ENCODE peak calls at places on chromosome 1, in seven cellular contexts. One of them, this sample, is unnamed.

GRCh38 chr1:233704882-233705723 is 91.2 kb downstream of the KCNK1 start:
- DNase-seq in neuronal stem cell: no peak
- DNase-seq in H9: no peak
- DNase-seq in mesenchymal stem cell: no peak
- DNase-seq in IMR-90: no peak
- DNase-seq in trophoblast cell: no peak
- DNase-seq in H1: no peak
- DNase-seq in this sample: no peak

GRCh38 chr1:205576805-205577761 is 54.7 kb downstream of the ELK4 start:
- DNase-seq in neuronal stem cell: no peak
- DNase-seq in H9: peak; percentile 27
- DNase-seq in mesenchymal stem cell: no peak
- DNase-seq in IMR-90: no peak
- DNase-seq in trophoblast cell: no peak
- DNase-seq in H1: no peak
- DNase-seq in this sample: no peak

GRCh38 chr1:207495816-207496792 is at the start of gene CR1:
- DNase-seq in neuronal stem cell: peak; percentile 31
- DNase-seq in H9: peak; percentile 51
- DNase-seq in mesenchymal stem cell: no peak
- DNase-seq in IMR-90: no peak
- DNase-seq in trophoblast cell: no peak
- DNase-seq in H1: peak; percentile 68
- DNase-seq in this sample: peak; percentile 28

GRCh38 chr1:93977546-93977945 is 68.3 kb upstream of the GCLM start:
- DNase-seq in neuronal stem cell: no peak
- DNase-seq in H9: no peak
- DNase-seq in mesenchymal stem cell: no peak
- DNase-seq in IMR-90: peak; percentile 78
- DNase-seq in trophoblast cell: no peak
- DNase-seq in H1: no peak
- DNase-seq in this sample: no peak

GRCh38 chr1:71666609-71667008 is 585.8 kb upstream of the ZRANB2 start:
- DNase-seq in neuronal stem cell: no peak
- DNase-seq in H9: no peak
- DNase-seq in mesenchymal stem cell: no peak
- DNase-seq in IMR-90: peak; percentile 58
- DNase-seq in trophoblast cell: no peak
- DNase-seq in H1: no peak
- DNase-seq in this sample: no peak

GRCh38 chr1:56068908-56069307 is 510.5 kb downstream of the PLPP3 start:
- DNase-seq in neuronal stem cell: no peak
- DNase-seq in H9: no peak
- DNase-seq in mesenchymal stem cell: no peak
- DNase-seq in IMR-90: peak; percentile 68
- DNase-seq in trophoblast cell: no peak
- DNase-seq in H1: no peak
- DNase-seq in this sample: no peak

GRCh38 chr1:22330092-22330762 is 121.4 kb upstream of the ZBTB40 start:
- DNase-seq in neuronal stem cell: no peak
- DNase-seq in H9: peak; percentile 14
- DNase-seq in mesenchymal stem cell: no peak
- DNase-seq in IMR-90: no peak
- DNase-seq in trophoblast cell: no peak
- DNase-seq in H1: no peak
- DNase-seq in this sample: no peak

GRCh38 chr1:8822383-8823294 is 5.2 kb upstream of the RERE start:
- DNase-seq in neuronal stem cell: no peak
- DNase-seq in H9: no peak
- DNase-seq in mesenchymal stem cell: peak; percentile 96
- DNase-seq in IMR-90: peak; percentile 89
- DNase-seq in trophoblast cell: no peak
- DNase-seq in H1: no peak
- DNase-seq in this sample: peak; percentile 49

GRCh38 chr1:245181123-245181522 is 26.3 kb downstream of the KIF26B start:
- DNase-seq in neuronal stem cell: no peak
- DNase-seq in H9: no peak
- DNase-seq in mesenchymal stem cell: no peak
- DNase-seq in IMR-90: no peak
- DNase-seq in trophoblast cell: no peak
- DNase-seq in H1: no peak
- DNase-seq in this sample: no peak

GRCh38 chr1:61680500-61680899 is 44.4 kb downstream of the TM2D1 start:
- DNase-seq in neuronal stem cell: no peak
- DNase-seq in H9: no peak
- DNase-seq in mesenchymal stem cell: no peak
- DNase-seq in IMR-90: no peak
- DNase-seq in trophoblast cell: no peak
- DNase-seq in H1: no peak
- DNase-seq in this sample: no peak

GRCh38 chr1:151837841-151838490 is 1.7 kb downstream of the C2CD4D start:
- DNase-seq in neuronal stem cell: no peak
- DNase-seq in H9: no peak
- DNase-seq in mesenchymal stem cell: peak; percentile 11
- DNase-seq in IMR-90: peak; percentile 10
- DNase-seq in trophoblast cell: no peak
- DNase-seq in H1: no peak
- DNase-seq in this sample: peak; percentile 29

GRCh38 chr1:221698579-221699349 is 43.1 kb downstream of the DUSP10 start:
- DNase-seq in neuronal stem cell: no peak
- DNase-seq in H9: no peak
- DNase-seq in mesenchymal stem cell: no peak
- DNase-seq in IMR-90: no peak
- DNase-seq in trophoblast cell: no peak
- DNase-seq in H1: no peak
- DNase-seq in this sample: no peak

GRCh38 chr1:222911866-222912265 is 97.0 kb downstream of the DISP1 start:
- DNase-seq in neuronal stem cell: no peak
- DNase-seq in H9: no peak
- DNase-seq in mesenchymal stem cell: peak; percentile 33
- DNase-seq in IMR-90: peak; percentile 68
- DNase-seq in trophoblast cell: peak; percentile 14
- DNase-seq in H1: no peak
- DNase-seq in this sample: no peak

GRCh38 chr1:235024045-235024439 is 104.6 kb downstream of the TOMM20 start:
- DNase-seq in neuronal stem cell: no peak
- DNase-seq in H9: no peak
- DNase-seq in mesenchymal stem cell: no peak
- DNase-seq in IMR-90: no peak
- DNase-seq in trophoblast cell: no peak
- DNase-seq in H1: no peak
- DNase-seq in this sample: no peak

GRCh38 chr1:174998569-174999215 is 1.1 kb upstream of the CACYBP start:
- DNase-seq in neuronal stem cell: peak; percentile 59
- DNase-seq in H9: peak; percentile 46
- DNase-seq in mesenchymal stem cell: peak; percentile 64
- DNase-seq in IMR-90: peak; percentile 36
- DNase-seq in trophoblast cell: peak; percentile 53
- DNase-seq in H1: no peak
- DNase-seq in this sample: peak; percentile 75

GRCh38 chr1:65189716-65190115 is 41.7 kb downstream of the AK4 start:
- DNase-seq in neuronal stem cell: no peak
- DNase-seq in H9: no peak
- DNase-seq in mesenchymal stem cell: peak; percentile 27
- DNase-seq in IMR-90: peak; percentile 44
- DNase-seq in trophoblast cell: no peak
- DNase-seq in H1: no peak
- DNase-seq in this sample: no peak

GRCh38 chr1:5980314-5981008 is 11.8 kb downstream of the NPHP4 start:
- DNase-seq in neuronal stem cell: peak; percentile 51
- DNase-seq in H9: peak; percentile 95
- DNase-seq in mesenchymal stem cell: peak; percentile 69
- DNase-seq in IMR-90: peak; percentile 34
- DNase-seq in trophoblast cell: no peak
- DNase-seq in H1: peak; percentile 87
- DNase-seq in this sample: peak; percentile 97

GRCh38 chr1:47846981-47847380 is 150.2 kb downstream of the TRABD2B start:
- DNase-seq in neuronal stem cell: no peak
- DNase-seq in H9: no peak
- DNase-seq in mesenchymal stem cell: no peak
- DNase-seq in IMR-90: no peak
- DNase-seq in trophoblast cell: no peak
- DNase-seq in H1: no peak
- DNase-seq in this sample: no peak
- H3K79me1 ChIP-seq in neuronal stem cell: no peaks in the 10 kb centered on the region
- H3K79me1 ChIP-seq in H9: no peaks in the 10 kb centered on the region
- H3K79me1 ChIP-seq in mesenchymal stem cell: no peaks in the 10 kb centered on the region
- H3K79me1 ChIP-seq in IMR-90: no peaks in the 10 kb centered on the region
- H3K79me1 ChIP-seq in trophoblast cell: no peaks in the 10 kb centered on the region
- H3K79me1 ChIP-seq in H1: no peaks in the 10 kb centered on the region
- H3K79me1 ChIP-seq in this sample: no peaks in the 10 kb centered on the region

GRCh38 chr1:38696371-38696770 is 163.2 kb downstream of the RRAGC start:
- DNase-seq in neuronal stem cell: no peak
- DNase-seq in H9: no peak
- DNase-seq in mesenchymal stem cell: no peak
- DNase-seq in IMR-90: no peak
- DNase-seq in trophoblast cell: no peak
- DNase-seq in H1: no peak
- DNase-seq in this sample: no peak

GRCh38 chr1:38690790-38691189 is 168.8 kb downstream of the RRAGC start:
- DNase-seq in neuronal stem cell: no peak
- DNase-seq in H9: no peak
- DNase-seq in mesenchymal stem cell: peak; percentile 26
- DNase-seq in IMR-90: peak; percentile 6
- DNase-seq in trophoblast cell: no peak
- DNase-seq in H1: no peak
- DNase-seq in this sample: no peak

GRCh38 chr1:38693031-38693430 is 166.5 kb downstream of the RRAGC start:
- DNase-seq in neuronal stem cell: no peak
- DNase-seq in H9: no peak
- DNase-seq in mesenchymal stem cell: no peak
- DNase-seq in IMR-90: no peak
- DNase-seq in trophoblast cell: no peak
- DNase-seq in H1: no peak
- DNase-seq in this sample: no peak

GRCh38 chr1:38697387-38697786 is 162.2 kb downstream of the RRAGC start:
- DNase-seq in neuronal stem cell: no peak
- DNase-seq in H9: no peak
- DNase-seq in mesenchymal stem cell: no peak
- DNase-seq in IMR-90: no peak
- DNase-seq in trophoblast cell: no peak
- DNase-seq in H1: no peak
- DNase-seq in this sample: no peak

DNA sequence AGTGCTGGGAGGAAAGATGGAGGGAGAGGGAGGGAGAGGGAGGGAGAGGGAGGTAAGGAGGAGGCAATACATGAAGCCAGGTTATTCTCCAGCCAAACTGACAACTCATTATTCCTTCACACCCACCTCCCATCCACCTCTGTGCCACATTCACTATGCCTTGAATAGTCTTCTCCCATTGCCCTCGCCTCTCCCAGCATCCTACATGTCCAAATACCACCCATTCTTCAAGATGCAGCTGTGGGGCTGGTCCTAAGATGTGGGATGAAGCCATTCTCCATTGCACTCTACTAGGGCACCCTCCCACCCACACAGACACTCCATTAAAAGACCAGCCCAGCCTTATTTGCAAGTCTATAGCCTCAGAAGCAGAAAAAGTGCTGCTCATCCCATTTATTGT is 165.8 kb downstream of the RRAGC start:
- DNase-seq in neuronal stem cell: no peak
- DNase-seq in H9: no peak
- DNase-seq in mesenchymal stem cell: no peak
- DNase-seq in IMR-90: no peak
- DNase-seq in trophoblast cell: no peak
- DNase-seq in H1: no peak
- DNase-seq in this sample: no peak
- H3K23ac ChIP-seq in neuronal stem cell: no peak overlapping the region
- H3K23ac ChIP-seq in H9: no peak overlapping the region
- H3K23ac ChIP-seq in mesenchymal stem cell: no peak overlapping the region
- H3K23ac ChIP-seq in IMR-90: no peak overlapping the region
- H3K23ac ChIP-seq in trophoblast cell: no peak overlapping the region
- H3K23ac ChIP-seq in H1: no peak overlapping the region
- H3K23ac ChIP-seq in this sample: no peak overlapping the region

DNA sequence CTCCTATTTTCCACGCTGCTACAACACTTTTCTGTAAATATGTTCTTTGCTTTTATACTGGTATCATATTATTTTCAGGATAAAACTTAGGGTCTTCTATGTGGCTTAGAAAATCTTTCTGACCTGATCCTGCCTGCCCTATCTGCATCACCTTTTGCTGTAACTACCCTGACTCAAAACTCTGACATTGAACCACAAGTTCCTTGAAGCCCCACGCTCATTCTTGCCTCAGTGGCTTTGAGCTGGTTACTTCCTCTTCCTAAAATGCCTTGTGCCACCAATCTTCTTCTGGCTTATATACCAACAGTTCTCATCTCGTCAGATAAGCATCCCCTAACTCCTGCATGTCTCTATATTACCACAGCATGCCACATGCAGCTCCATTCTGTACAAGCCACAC is 84.5 kb upstream of the LRRC7 start:
- DNase-seq in neuronal stem cell: no peak
- DNase-seq in H9: no peak
- DNase-seq in mesenchymal stem cell: no peak
- DNase-seq in IMR-90: no peak
- DNase-seq in trophoblast cell: no peak
- DNase-seq in H1: no peak
- DNase-seq in this sample: no peak
- H4K8ac ChIP-seq in neuronal stem cell: no peak overlapping the region
- H4K8ac ChIP-seq in H9: no peak overlapping the region
- H4K8ac ChIP-seq in mesenchymal stem cell: no peak overlapping the region
- H4K8ac ChIP-seq in IMR-90: no peak overlapping the region
- H4K8ac ChIP-seq in trophoblast cell: no peak overlapping the region
- H4K8ac ChIP-seq in H1: no peak overlapping the region
- H4K8ac ChIP-seq in this sample: no peak overlapping the region

DNA sequence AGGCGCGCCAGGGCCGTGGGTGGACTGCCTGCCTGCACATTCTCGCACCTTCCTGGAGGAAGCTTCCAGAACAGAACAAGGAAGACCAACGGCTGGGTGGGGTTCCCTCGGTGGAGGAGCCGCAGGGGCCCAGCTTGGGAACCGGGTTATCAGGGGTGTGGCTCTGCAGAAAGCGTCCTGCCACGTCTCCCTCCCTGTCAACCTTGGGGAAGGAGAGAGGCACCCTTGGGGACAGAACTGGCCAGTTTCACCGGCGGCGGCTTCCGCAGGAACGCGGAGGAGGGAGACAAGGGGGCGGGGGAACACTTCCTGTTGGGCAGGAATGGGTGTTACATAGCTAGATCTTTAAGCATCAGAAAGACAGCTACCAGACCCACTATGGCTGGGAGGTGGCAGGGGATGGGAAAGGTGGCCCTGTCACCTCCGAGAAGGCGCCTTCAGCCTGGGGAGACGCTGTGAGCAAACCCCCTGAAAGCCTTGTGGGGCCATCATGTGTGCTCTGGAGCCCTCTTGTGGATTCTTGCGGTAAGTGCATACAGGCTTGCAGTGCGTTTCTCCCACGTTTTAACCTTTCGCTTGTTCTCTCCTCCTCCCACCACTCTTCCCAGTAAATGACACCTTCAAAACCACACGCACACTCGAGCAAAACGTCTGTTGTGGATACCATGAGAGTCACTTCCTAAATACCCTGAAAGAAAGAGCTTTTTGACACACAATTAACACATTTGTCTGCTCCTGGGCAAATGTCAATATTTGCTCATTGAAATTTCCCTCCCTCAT is 3.8 kb upstream of the PLEKHA6 start:
- DNase-seq in neuronal stem cell: peak; percentile 79
- DNase-seq in H9: peak; percentile 78
- DNase-seq in mesenchymal stem cell: peak; percentile 79
- DNase-seq in IMR-90: peak; percentile 71
- DNase-seq in trophoblast cell: peak; percentile 62
- DNase-seq in H1: peak; percentile 91
- DNase-seq in this sample: peak; percentile 86
- H3K79me1 ChIP-seq in neuronal stem cell: no peaks in the 10 kb centered on the region
- H3K79me1 ChIP-seq in H9: no peaks in the 10 kb centered on the region
- H3K79me1 ChIP-seq in mesenchymal stem cell: no peaks in the 10 kb centered on the region
- H3K79me1 ChIP-seq in IMR-90: no peaks in the 10 kb centered on the region
- H3K79me1 ChIP-seq in trophoblast cell: peaks cover 11% of the 10 kb centered on the region
- H3K79me1 ChIP-seq in H1: no peaks in the 10 kb centered on the region
- H3K79me1 ChIP-seq in this sample: no peaks in the 10 kb centered on the region

GRCh38 chr1:32855861-32856617 is 14.7 kb downstream of the FNDC5 start:
- DNase-seq in neuronal stem cell: no peak
- DNase-seq in H9: no peak
- DNase-seq in mesenchymal stem cell: no peak
- DNase-seq in IMR-90: no peak
- DNase-seq in trophoblast cell: no peak
- DNase-seq in H1: no peak
- DNase-seq in this sample: no peak
- H3K23ac ChIP-seq in neuronal stem cell: no peak overlapping the region
- H3K23ac ChIP-seq in H9: no peak overlapping the region
- H3K23ac ChIP-seq in mesenchymal stem cell: no peak overlapping the region
- H3K23ac ChIP-seq in IMR-90: no peak overlapping the region
- H3K23ac ChIP-seq in trophoblast cell: no peak overlapping the region
- H3K23ac ChIP-seq in H1: no peak overlapping the region
- H3K23ac ChIP-seq in this sample: no peak overlapping the region